ENCODE peak calls at places on chromosome 1, in nine cellular contexts. One of them, this sample, is unnamed.

GRCh38 chr1:193144361-193144938 is 22.6 kb downstream of the CDC73 start:
- DNase-seq in epithelial cell of proximal tubule: no peak
- DNase-seq in lower leg skin: no peak
- DNase-seq in HAP-1: no peak
- DNase-seq in NB4: no peak
- DNase-seq in dorsolateral prefrontal cortex: no peak
- DNase-seq in astrocyte of the spinal cord: no peak
- DNase-seq in prostate gland: no peak
- DNase-seq in fibroblast of mammary gland: no peak
- DNase-seq in this sample: no peak

GRCh38 chr1:43552813-43553212 is 22.1 kb downstream of the PTPRF start:
- DNase-seq in epithelial cell of proximal tubule: no peak
- DNase-seq in lower leg skin: no peak
- DNase-seq in HAP-1: no peak
- DNase-seq in NB4: no peak
- DNase-seq in dorsolateral prefrontal cortex: peak
- DNase-seq in astrocyte of the spinal cord: no peak
- DNase-seq in prostate gland: peak
- DNase-seq in fibroblast of mammary gland: peak
- DNase-seq in this sample: no peak

GRCh38 chr1:103529746-103530145 is 4.2 kb downstream of the RNPC3 start:
- DNase-seq in epithelial cell of proximal tubule: no peak
- DNase-seq in lower leg skin: peak
- DNase-seq in HAP-1: no peak
- DNase-seq in NB4: peak
- DNase-seq in dorsolateral prefrontal cortex: no peak
- DNase-seq in astrocyte of the spinal cord: peak
- DNase-seq in prostate gland: no peak
- DNase-seq in fibroblast of mammary gland: peak
- DNase-seq in this sample: no peak

GRCh38 chr1:112337028-112337531 is 58.9 kb upstream of the CTTNBP2NL start:
- DNase-seq in epithelial cell of proximal tubule: no peak
- DNase-seq in lower leg skin: no peak
- DNase-seq in HAP-1: no peak
- DNase-seq in NB4: peak
- DNase-seq in dorsolateral prefrontal cortex: peak
- DNase-seq in astrocyte of the spinal cord: no peak
- DNase-seq in prostate gland: peak
- DNase-seq in fibroblast of mammary gland: peak
- DNase-seq in this sample: peak

GRCh38 chr1:15028117-15028516 is 125.4 kb upstream of the TMEM51 start:
- DNase-seq in epithelial cell of proximal tubule: peak
- DNase-seq in lower leg skin: peak
- DNase-seq in HAP-1: no peak
- DNase-seq in NB4: no peak
- DNase-seq in dorsolateral prefrontal cortex: peak
- DNase-seq in astrocyte of the spinal cord: peak
- DNase-seq in prostate gland: no peak
- DNase-seq in fibroblast of mammary gland: peak
- DNase-seq in this sample: no peak

GRCh38 chr1:48556161-48556850 is 84.3 kb upstream of the SPATA6 start:
- DNase-seq in epithelial cell of proximal tubule: no peak
- DNase-seq in lower leg skin: no peak
- DNase-seq in HAP-1: no peak
- DNase-seq in NB4: no peak
- DNase-seq in dorsolateral prefrontal cortex: no peak
- DNase-seq in astrocyte of the spinal cord: no peak
- DNase-seq in prostate gland: no peak
- DNase-seq in fibroblast of mammary gland: no peak
- DNase-seq in this sample: no peak

GRCh38 chr1:93847811-93848288 is 31.2 kb downstream of the DNTTIP2 start:
- DNase-seq in epithelial cell of proximal tubule: no peak
- DNase-seq in lower leg skin: peak
- DNase-seq in HAP-1: peak
- DNase-seq in NB4: peak
- DNase-seq in dorsolateral prefrontal cortex: peak
- DNase-seq in astrocyte of the spinal cord: no peak
- DNase-seq in prostate gland: peak
- DNase-seq in fibroblast of mammary gland: peak
- DNase-seq in this sample: peak

GRCh38 chr1:8687053-8687452 is 130.4 kb downstream of the RERE start:
- DNase-seq in epithelial cell of proximal tubule: no peak
- DNase-seq in lower leg skin: no peak
- DNase-seq in HAP-1: no peak
- DNase-seq in NB4: no peak
- DNase-seq in dorsolateral prefrontal cortex: no peak
- DNase-seq in astrocyte of the spinal cord: peak
- DNase-seq in prostate gland: no peak
- DNase-seq in fibroblast of mammary gland: no peak
- DNase-seq in this sample: no peak

GRCh38 chr1:166908942-166909341 is 32.9 kb upstream of the TADA1 start:
- DNase-seq in epithelial cell of proximal tubule: peak
- DNase-seq in lower leg skin: no peak
- DNase-seq in HAP-1: no peak
- DNase-seq in NB4: no peak
- DNase-seq in dorsolateral prefrontal cortex: no peak
- DNase-seq in astrocyte of the spinal cord: peak
- DNase-seq in prostate gland: no peak
- DNase-seq in fibroblast of mammary gland: peak
- DNase-seq in this sample: no peak

GRCh38 chr1:70420320-70420719 is 9.3 kb downstream of the CTH start:
- DNase-seq in epithelial cell of proximal tubule: no peak
- DNase-seq in lower leg skin: no peak
- DNase-seq in HAP-1: no peak
- DNase-seq in NB4: no peak
- DNase-seq in dorsolateral prefrontal cortex: no peak
- DNase-seq in astrocyte of the spinal cord: no peak
- DNase-seq in prostate gland: no peak
- DNase-seq in fibroblast of mammary gland: no peak
- DNase-seq in this sample: no peak

GRCh38 chr1:34140011-34140676 is 24.9 kb downstream of the CSMD2 start:
- DNase-seq in epithelial cell of proximal tubule: no peak
- DNase-seq in lower leg skin: no peak
- DNase-seq in HAP-1: no peak
- DNase-seq in NB4: no peak
- DNase-seq in dorsolateral prefrontal cortex: no peak
- DNase-seq in astrocyte of the spinal cord: no peak
- DNase-seq in prostate gland: no peak
- DNase-seq in fibroblast of mammary gland: no peak
- DNase-seq in this sample: no peak

GRCh38 chr1:53257454-53258081 is 19.2 kb upstream of the MAGOH start:
- DNase-seq in epithelial cell of proximal tubule: no peak
- DNase-seq in lower leg skin: no peak
- DNase-seq in HAP-1: no peak
- DNase-seq in NB4: no peak
- DNase-seq in dorsolateral prefrontal cortex: no peak
- DNase-seq in astrocyte of the spinal cord: no peak
- DNase-seq in prostate gland: no peak
- DNase-seq in fibroblast of mammary gland: no peak
- DNase-seq in this sample: no peak
- H3K4me3 ChIP-seq in epithelial cell of proximal tubule: no peak
- H3K4me3 ChIP-seq in lower leg skin: no peak
- H3K4me3 ChIP-seq in HAP-1: no peak
- H3K4me3 ChIP-seq in NB4: no peak
- H3K4me3 ChIP-seq in dorsolateral prefrontal cortex: no peak
- H3K4me3 ChIP-seq in astrocyte of the spinal cord: no peak
- H3K4me3 ChIP-seq in prostate gland: no peak
- H3K4me3 ChIP-seq in fibroblast of mammary gland: no peak
- H3K4me3 ChIP-seq in this sample: no peak

DNA sequence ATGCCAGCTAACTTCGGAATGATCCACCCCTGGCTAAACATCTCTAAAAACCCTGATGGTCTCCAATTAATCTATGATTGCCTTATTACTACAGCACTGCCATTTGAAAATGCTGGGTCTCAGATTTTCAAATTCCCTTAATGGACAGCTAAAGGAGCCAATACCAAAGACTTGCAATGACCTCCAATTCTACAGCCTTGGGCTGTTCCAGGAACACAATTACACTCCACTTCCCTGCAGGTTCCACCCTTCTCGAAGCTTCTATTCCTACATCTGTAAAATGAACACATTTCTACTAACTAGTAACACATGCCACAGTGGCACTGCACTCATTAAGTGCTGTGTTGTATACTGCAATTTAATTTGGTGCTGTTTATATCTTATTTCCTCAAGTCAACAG is 85.7 kb upstream of the AK4 start:
- DNase-seq in epithelial cell of proximal tubule: no peak
- DNase-seq in lower leg skin: no peak
- DNase-seq in HAP-1: no peak
- DNase-seq in NB4: no peak
- DNase-seq in dorsolateral prefrontal cortex: no peak
- DNase-seq in astrocyte of the spinal cord: no peak
- DNase-seq in prostate gland: no peak
- DNase-seq in fibroblast of mammary gland: no peak
- DNase-seq in this sample: no peak
- H3K4me3 ChIP-seq in epithelial cell of proximal tubule: no peak
- H3K4me3 ChIP-seq in lower leg skin: no peak
- H3K4me3 ChIP-seq in HAP-1: no peak
- H3K4me3 ChIP-seq in NB4: no peak
- H3K4me3 ChIP-seq in dorsolateral prefrontal cortex: no peak
- H3K4me3 ChIP-seq in astrocyte of the spinal cord: no peak
- H3K4me3 ChIP-seq in prostate gland: no peak
- H3K4me3 ChIP-seq in fibroblast of mammary gland: no peak
- H3K4me3 ChIP-seq in this sample: no peak

GRCh38 chr1:150973826-150974579 is 632 bp downstream of the CERS2 start:
- DNase-seq in epithelial cell of proximal tubule: no peak
- DNase-seq in lower leg skin: no peak
- DNase-seq in HAP-1: no peak
- DNase-seq in NB4: peak
- DNase-seq in dorsolateral prefrontal cortex: no peak
- DNase-seq in astrocyte of the spinal cord: no peak
- DNase-seq in prostate gland: peak
- DNase-seq in fibroblast of mammary gland: peak
- DNase-seq in this sample: no peak

GRCh38 chr1:150973258-150973825 is 1.3 kb downstream of the CERS2 start:
- DNase-seq in epithelial cell of proximal tubule: no peak
- DNase-seq in lower leg skin: no peak
- DNase-seq in HAP-1: no peak
- DNase-seq in NB4: peak
- DNase-seq in dorsolateral prefrontal cortex: no peak
- DNase-seq in astrocyte of the spinal cord: no peak
- DNase-seq in prostate gland: no peak
- DNase-seq in fibroblast of mammary gland: peak
- DNase-seq in this sample: no peak

GRCh38 chr1:150970818-150971582 is 3.6 kb downstream of the CERS2 start:
- DNase-seq in epithelial cell of proximal tubule: no peak
- DNase-seq in lower leg skin: peak
- DNase-seq in HAP-1: no peak
- DNase-seq in NB4: peak
- DNase-seq in dorsolateral prefrontal cortex: peak
- DNase-seq in astrocyte of the spinal cord: peak
- DNase-seq in prostate gland: peak
- DNase-seq in fibroblast of mammary gland: peak
- DNase-seq in this sample: peak

GRCh38 chr1:150972417-150972940 is 2.2 kb downstream of the CERS2 start:
- DNase-seq in epithelial cell of proximal tubule: no peak
- DNase-seq in lower leg skin: no peak
- DNase-seq in HAP-1: no peak
- DNase-seq in NB4: no peak
- DNase-seq in dorsolateral prefrontal cortex: no peak
- DNase-seq in astrocyte of the spinal cord: no peak
- DNase-seq in prostate gland: peak
- DNase-seq in fibroblast of mammary gland: no peak
- DNase-seq in this sample: no peak

DNA sequence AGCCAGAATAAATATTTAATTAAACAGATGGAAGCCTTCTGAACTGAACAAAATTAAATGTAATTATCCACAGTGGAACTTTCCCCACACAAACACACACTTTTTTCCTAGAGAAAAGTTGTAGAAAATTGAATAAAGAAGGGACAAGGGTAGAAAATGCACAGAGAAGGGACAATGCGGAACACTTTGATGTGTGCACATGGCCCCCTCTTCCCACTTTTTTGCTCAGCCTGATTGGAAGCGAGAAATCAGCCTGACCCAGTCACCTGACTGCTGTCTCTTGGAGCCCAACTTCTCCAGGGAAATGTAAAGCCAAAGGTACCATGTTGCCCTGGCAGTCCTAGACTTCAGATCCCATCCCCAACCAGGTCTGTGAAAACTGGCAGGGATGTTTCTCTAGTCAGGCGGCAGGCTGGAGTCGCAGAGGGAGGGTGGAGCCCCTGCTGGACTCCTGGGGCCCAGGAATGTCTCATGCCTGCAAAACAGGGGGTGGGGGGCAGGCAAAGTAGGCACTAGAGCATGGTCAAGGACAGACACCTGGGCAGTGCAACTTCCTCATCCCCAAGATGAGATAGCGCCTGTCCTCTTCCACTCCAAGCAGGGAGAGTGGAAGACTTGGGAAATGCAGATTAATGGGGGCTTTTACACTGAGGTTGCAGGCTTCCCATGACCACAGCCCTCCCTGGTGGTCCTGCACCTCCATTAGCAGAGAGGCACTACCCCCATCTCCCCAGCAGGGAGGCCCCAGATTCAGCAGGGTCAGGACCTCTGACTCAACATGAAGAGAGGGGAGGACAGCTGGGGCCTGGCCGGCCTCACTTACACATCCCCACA is 2.8 kb downstream of the CERS2 start:
- DNase-seq in epithelial cell of proximal tubule: no peak
- DNase-seq in lower leg skin: no peak
- DNase-seq in HAP-1: no peak
- DNase-seq in NB4: peak
- DNase-seq in dorsolateral prefrontal cortex: no peak
- DNase-seq in astrocyte of the spinal cord: no peak
- DNase-seq in prostate gland: no peak
- DNase-seq in fibroblast of mammary gland: peak
- DNase-seq in this sample: no peak
- H3K4me3 ChIP-seq in epithelial cell of proximal tubule: peak
- H3K4me3 ChIP-seq in lower leg skin: no peak
- H3K4me3 ChIP-seq in HAP-1: no peak
- H3K4me3 ChIP-seq in NB4: peak
- H3K4me3 ChIP-seq in dorsolateral prefrontal cortex: no peak
- H3K4me3 ChIP-seq in astrocyte of the spinal cord: no peak
- H3K4me3 ChIP-seq in prostate gland: no peak
- H3K4me3 ChIP-seq in fibroblast of mammary gland: peak
- H3K4me3 ChIP-seq in this sample: peak

DNA sequence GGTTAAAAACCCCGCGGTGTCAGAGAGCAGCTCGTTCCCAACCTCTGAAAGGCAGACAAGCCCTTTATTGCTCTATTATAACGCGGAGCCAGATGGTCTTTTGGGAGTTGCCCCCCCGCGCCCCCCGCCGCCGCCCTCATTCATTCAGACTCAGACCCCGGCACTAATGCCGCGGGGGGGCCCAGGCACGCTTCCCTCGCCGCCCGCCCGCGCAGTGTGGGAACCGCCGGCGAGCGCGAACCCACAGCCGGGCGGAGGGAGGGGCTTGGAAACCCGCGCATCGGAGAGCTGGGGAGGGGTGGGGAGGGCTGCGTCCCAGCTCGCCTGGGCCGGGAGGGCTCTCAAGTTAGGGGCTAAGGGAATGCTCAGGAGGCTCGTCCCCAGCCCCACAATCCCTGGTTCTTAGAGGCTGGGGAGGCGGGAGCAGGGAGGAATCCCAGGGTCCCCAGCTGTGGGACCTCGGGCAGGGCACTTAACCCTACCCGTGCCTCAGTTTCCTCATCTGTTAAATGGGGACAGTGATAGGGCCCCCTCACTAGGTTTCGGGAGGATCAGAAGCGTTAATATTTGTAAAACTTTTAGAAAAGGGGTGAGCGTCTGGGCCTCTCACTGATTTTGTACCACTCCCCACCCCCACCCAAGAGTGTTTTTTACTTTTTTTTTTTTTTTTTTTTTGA is 10.9 kb upstream of the HES5 start:
- DNase-seq in epithelial cell of proximal tubule: no peak
- DNase-seq in lower leg skin: no peak
- DNase-seq in HAP-1: no peak
- DNase-seq in NB4: no peak
- DNase-seq in dorsolateral prefrontal cortex: no peak
- DNase-seq in astrocyte of the spinal cord: no peak
- DNase-seq in prostate gland: no peak
- DNase-seq in fibroblast of mammary gland: no peak
- DNase-seq in this sample: no peak
- H3K4me3 ChIP-seq in epithelial cell of proximal tubule: no peak
- H3K4me3 ChIP-seq in lower leg skin: no peak
- H3K4me3 ChIP-seq in HAP-1: no peak
- H3K4me3 ChIP-seq in NB4: no peak
- H3K4me3 ChIP-seq in dorsolateral prefrontal cortex: no peak
- H3K4me3 ChIP-seq in astrocyte of the spinal cord: no peak
- H3K4me3 ChIP-seq in prostate gland: no peak
- H3K4me3 ChIP-seq in fibroblast of mammary gland: no peak
- H3K4me3 ChIP-seq in this sample: no peak

This sample was measured in HL-60.